ENCODE peak calls at places on chromosome 22, in four cellular contexts. B is neuronal stem cell, O is IMR-90, J is H1. I is an unnamed sample.

GRCh38 chr22:23501244-23501643 is 78.8 kb downstream of the IGLL1 start:
- DNase-seq in O (no peak), B (no peak), J (no peak), I (no peak)

GRCh38 chr22:24178502-24179440 is 2.5 kb upstream of the SUSD2 start:
- DNase-seq in J (peak; percentile 71), B (no peak), O (no peak), I (no peak)

GRCh38 chr22:44332946-44333345 is 20.2 kb upstream of the SHISAL1 start:
- DNase-seq in J (no peak), O (no peak), B (no peak), I (no peak)

GRCh38 chr22:48179571-48180546 is 1417.4 kb downstream of the TBC1D22A start:
- DNase-seq in O (no peak), J (no peak), B (no peak), I (no peak)

GRCh38 chr22:27133951-27134664 is 476.7 kb downstream of the MIAT start:
- DNase-seq in B (no peak), J (no peak), O (peak; percentile 86), I (peak; percentile 26)

GRCh38 chr22:28896611-28897010 is 13.2 kb downstream of the ZNRF3 start:
- DNase-seq in B (no peak), O (no peak), J (no peak), I (no peak)

GRCh38 chr22:26553056-26553752 is 36.7 kb downstream of the TPST2 start:
- DNase-seq in O (peak; percentile 94), B (no peak), J (no peak), I (peak; percentile 30)

GRCh38 chr22:47474464-47474863 is 712.0 kb downstream of the TBC1D22A start:
- DNase-seq in O (no peak), B (no peak), J (no peak), I (no peak)

GRCh38 chr22:44594951-44595350 is 96.9 kb upstream of the RTL6 start:
- DNase-seq in J (no peak), B (no peak), O (peak; percentile 8), I (no peak)

GRCh38 chr22:47196881-47197701 is 434.6 kb downstream of the TBC1D22A start:
- DNase-seq in J (no peak), B (no peak), O (no peak), I (no peak)

GRCh38 chr22:17549183-17549582 is 14.1 kb upstream of the SLC25A18 start:
- DNase-seq in O (no peak), J (no peak), B (no peak), I (no peak)

GRCh38 chr22:38455530-38456271 is 702 bp upstream of the KCNJ4 start:
- DNase-seq in J (peak; percentile 90), B (peak; percentile 73), O (peak; percentile 26), I (no peak)

GRCh38 chr22:29626497-29627195 is 23.2 kb downstream of the NF2 start:
- DNase-seq in B (no peak), O (peak; percentile 91), J (no peak), I (peak; percentile 90)

DNA sequence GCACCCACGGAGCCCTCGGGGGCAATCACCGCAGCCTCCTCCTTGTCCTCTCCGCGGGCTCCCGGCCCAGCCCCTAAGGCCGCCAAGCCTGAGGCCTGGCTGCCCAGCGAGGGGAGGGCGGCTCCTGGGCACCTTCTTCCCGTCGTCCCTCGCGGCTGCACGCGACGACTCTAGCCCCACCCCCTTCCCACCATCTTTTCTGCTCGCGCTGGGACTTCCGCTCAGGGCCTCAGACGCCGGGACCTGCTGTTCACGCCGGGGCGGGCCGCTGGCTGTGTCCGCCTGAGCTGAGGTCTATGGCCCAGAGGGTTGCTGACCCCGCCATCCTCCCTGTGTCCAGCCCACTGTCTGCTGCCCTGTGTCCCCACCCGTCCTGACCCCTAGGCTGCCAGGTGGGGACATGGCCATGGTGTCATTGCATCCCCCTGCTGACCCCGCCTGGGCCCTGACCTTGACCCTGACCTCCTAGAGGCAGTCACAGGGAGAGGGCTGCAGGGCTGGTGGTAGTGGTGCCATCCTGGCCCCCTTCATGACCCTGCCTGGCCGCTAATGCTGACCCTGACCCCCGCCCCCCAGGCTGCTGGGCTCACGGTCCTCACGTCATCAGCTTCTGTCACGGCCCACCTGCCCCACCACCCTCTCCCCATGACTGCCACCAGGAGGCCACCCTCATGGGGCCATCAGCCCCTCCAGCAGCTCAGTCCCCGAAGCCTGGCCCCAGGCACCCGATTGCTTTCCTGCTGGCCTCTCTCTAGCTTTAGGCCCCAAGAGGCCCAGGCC is 286.0 kb downstream of the BRD1 start:
- DNase-seq in O (no peak), J (no peak), B (no peak), I (no peak)
- H3K4ac ChIP-seq in O (no peak overlapping the region), J (no peak overlapping the region), B (no peak overlapping the region), I (no peak overlapping the region)

DNA sequence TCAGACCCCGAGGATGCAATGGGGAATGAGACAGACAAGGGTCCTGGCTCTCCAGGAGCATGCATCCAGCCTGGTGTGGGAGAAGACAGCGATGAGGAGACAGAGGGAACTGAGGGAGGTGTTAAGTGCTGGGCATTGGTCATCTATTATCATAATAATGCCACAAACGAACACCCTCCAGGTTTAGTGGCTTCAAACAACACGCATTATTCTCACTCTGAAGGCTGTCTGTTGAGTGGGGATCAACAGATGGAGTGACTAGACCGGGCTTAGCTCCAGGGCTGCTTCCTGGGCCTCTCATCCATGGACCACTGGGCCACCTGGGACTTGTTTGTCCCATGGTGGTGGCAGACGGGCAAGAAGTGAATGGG is 48.6 kb downstream of the MCM5 start:
- DNase-seq in J (no peak), O (no peak), B (no peak), I (no peak)
- H3K4ac ChIP-seq in J (no peak overlapping the region), O (peak overlapping the region; percentile 63), B (no peak overlapping the region), I (no peak overlapping the region)

GRCh38 chr22:21636629-21637218 is 4.2 kb downstream of the CCDC116 start:
- DNase-seq in B (no peak), O (no peak), J (no peak), I (no peak)
- H3K4ac ChIP-seq in B (no peak overlapping the region), O (no peak overlapping the region), J (no peak overlapping the region), I (no peak overlapping the region)

GRCh38 chr22:37229012-37229804 is 14.9 kb downstream of the RAC2 start:
- DNase-seq in B (no peak), O (peak; percentile 87), J (no peak), I (no peak)
- H3K4ac ChIP-seq in B (no peak overlapping the region), O (peak overlapping the region; percentile 90), J (no peak overlapping the region), I (no peak overlapping the region)